ENCODE peak calls at places on chromosomes 1 and 21, in four cellular contexts. J is K562, A is GM12878, I is HepG2. W is an unnamed sample.

GRCh38 chr1:185045793-185046441 is 559 bp downstream of the RNF2 start:
- DNase-seq in J (peak; percentile 74), I (no peak), A (no peak), W (peak; percentile 59)

GRCh38 chr1:150072959-150073358 is 5.4 kb downstream of the VPS45 start:
- DNase-seq in I (no peak), J (no peak), A (no peak), W (no peak)

GRCh38 chr1:5637171-5637570 is 355.1 kb downstream of the NPHP4 start:
- DNase-seq in J (peak; percentile 28), A (no peak), I (no peak), W (no peak)

GRCh38 chr1:153343040-153343681 is 5.5 kb downstream of the PGLYRP4 start:
- DNase-seq in I (no peak), J (no peak), A (no peak), W (no peak)

GRCh38 chr1:25481625-25482024 is 50.9 kb downstream of the MACO1 start:
- DNase-seq in J (no peak), A (no peak), I (no peak), W (no peak)

GRCh38 chr1:183655562-183656075 is 2.5 kb upstream of the APOBEC4 start:
- DNase-seq in I (peak; percentile 67), A (peak; percentile 61), J (peak; percentile 84), W (peak; percentile 85)

GRCh38 chr1:203746281-203746680 is 18.7 kb upstream of the LAX1 start:
- DNase-seq in J (no peak), I (no peak), A (no peak), W (no peak)

GRCh38 chr1:15696956-15697521 is 12.9 kb downstream of the PLEKHM2 start:
- DNase-seq in J (no peak), I (no peak), A (peak; percentile 93), W (no peak)

GRCh38 chr1:185401019-185401418 is 84.0 kb upstream of the IVNS1ABP start:
- DNase-seq in J (no peak), I (no peak), A (no peak), W (peak; percentile 53)

GRCh38 chr1:46622341-46622740 is 5.7 kb upstream of the MOB3C start:
- DNase-seq in I (peak; percentile 31), J (peak; percentile 69), A (no peak), W (peak; percentile 59)

GRCh38 chr1:235999259-235999925 is 65.5 kb downstream of the NID1 start:
- DNase-seq in I (no peak), A (peak; percentile 96), J (no peak), W (no peak)

GRCh38 chr1:226912587-226913176 is 27.4 kb upstream of the COQ8A start:
- DNase-seq in A (peak; percentile 19), I (peak; percentile 76), J (peak; percentile 68), W (peak; percentile 84)

GRCh38 chr21:33317226-33317625 is 7.5 kb upstream of the IFNAR1 start:
- DNase-seq in A (no peak), I (no peak), J (no peak), W (no peak)

GRCh38 chr1:201009967-201010645 is 13.4 kb downstream of the KIF21B start:
- DNase-seq in I (no peak), A (no peak), J (no peak), W (peak; percentile 49)

GRCh38 chr1:192936313-192937018 is 122.7 kb downstream of the UCHL5 start:
- DNase-seq in A (no peak), I (no peak), J (no peak), W (no peak)
- TF ChIP-seq CBFB in A (no peak), I (no peak), J (no peak), W (no peak)

GRCh38 chr21:46097826-46098286 is at the start of gene COL6A2:
- DNase-seq in A (no peak), I (no peak), J (peak; percentile 93), W (peak; percentile 77)
- TF ChIP-seq CBFB in A (no peak), I (no peak), J (no peak), W (no peak)

DNA sequence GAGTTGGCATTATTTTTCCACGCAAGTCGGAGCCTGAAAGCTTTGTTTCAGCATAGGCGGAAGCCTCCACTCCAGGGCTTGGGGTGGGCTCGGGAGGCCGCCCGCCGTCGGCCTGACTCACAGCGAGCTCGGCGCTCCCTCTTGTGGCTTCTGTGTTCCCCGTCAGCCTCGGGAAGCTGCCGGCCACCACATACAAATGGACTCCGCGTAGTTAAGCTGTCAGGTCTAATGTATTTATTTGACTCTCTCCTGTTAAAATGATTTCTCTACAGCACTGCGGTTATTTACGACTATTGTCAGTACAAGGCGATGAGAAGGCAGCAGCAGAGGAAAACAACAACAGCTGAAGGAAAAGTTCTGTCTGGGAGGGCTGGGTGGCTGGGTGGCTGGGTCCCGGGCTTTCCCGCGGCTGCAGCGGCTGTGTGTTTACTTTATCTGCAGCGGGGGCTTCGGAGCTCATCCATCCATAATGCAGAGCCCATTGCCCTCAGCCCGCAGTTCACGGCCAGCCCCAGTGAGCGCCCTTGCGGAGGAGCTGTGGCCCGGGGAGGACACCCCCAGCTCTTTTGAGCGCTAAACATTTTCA is 375.7 kb upstream of the CAMK1G start:
- DNase-seq in I (peak; percentile 24), A (no peak), J (peak; percentile 38), W (peak; percentile 83)
- TF ChIP-seq CBFB in I (no peak), A (no peak), J (no peak), W (no peak)

GRCh38 chr1:40291293-40291692 is 25.8 kb downstream of the COL9A2 start:
- DNase-seq in A (no peak), J (no peak), I (no peak), W (no peak)
- TF ChIP-seq CBFB in A (no peak), J (no peak), I (no peak), W (no peak)

GRCh38 chr1:104018922-104019674 is 269.4 kb downstream of the AMY1C start:
- DNase-seq in A (no peak), I (no peak), J (no peak), W (peak; percentile 15)

GRCh38 chr1:104019675-104020049 is 270.0 kb downstream of the AMY1C start:
- DNase-seq in I (no peak), A (no peak), J (no peak), W (no peak)
- TF ChIP-seq CBFB in I (no peak), A (no peak), J (no peak), W (no peak)

GRCh38 chr21:46634966-46635323 is 529 bp upstream of the PRMT2 start:
- DNase-seq in J (no peak), A (peak; percentile 16), I (peak; percentile 70), W (peak; percentile 61)
- TF ChIP-seq CBFB in J (no peak), A (no peak), I (no peak), W (no peak)

GRCh38 chr1:100036718-100037664 is 67.2 kb downstream of the SLC35A3 start:
- DNase-seq in I (peak; percentile 48), A (no peak), J (no peak), W (no peak)

GRCh38 chr1:100038401-100039306 is 68.9 kb downstream of the SLC35A3 start:
- DNase-seq in I (peak; percentile 35), A (no peak), J (peak; percentile 73), W (peak; percentile 52)

GRCh38 chr1:100035214-100035613 is 65.4 kb downstream of the SLC35A3 start:
- DNase-seq in A (no peak), I (no peak), J (no peak), W (no peak)

GRCh38 chr1:100037665-100038400 is 68.0 kb downstream of the SLC35A3 start:
- DNase-seq in I (peak; percentile 57), J (peak; percentile 90), A (peak; percentile 53), W (peak; percentile 81)

GRCh38 chr1:100034465-100034864 is 64.7 kb downstream of the SLC35A3 start:
- DNase-seq in I (peak; percentile 41), J (no peak), A (no peak), W (no peak)
- TF ChIP-seq CBFB in I (no peak), J (no peak), A (no peak), W (no peak)

DNA sequence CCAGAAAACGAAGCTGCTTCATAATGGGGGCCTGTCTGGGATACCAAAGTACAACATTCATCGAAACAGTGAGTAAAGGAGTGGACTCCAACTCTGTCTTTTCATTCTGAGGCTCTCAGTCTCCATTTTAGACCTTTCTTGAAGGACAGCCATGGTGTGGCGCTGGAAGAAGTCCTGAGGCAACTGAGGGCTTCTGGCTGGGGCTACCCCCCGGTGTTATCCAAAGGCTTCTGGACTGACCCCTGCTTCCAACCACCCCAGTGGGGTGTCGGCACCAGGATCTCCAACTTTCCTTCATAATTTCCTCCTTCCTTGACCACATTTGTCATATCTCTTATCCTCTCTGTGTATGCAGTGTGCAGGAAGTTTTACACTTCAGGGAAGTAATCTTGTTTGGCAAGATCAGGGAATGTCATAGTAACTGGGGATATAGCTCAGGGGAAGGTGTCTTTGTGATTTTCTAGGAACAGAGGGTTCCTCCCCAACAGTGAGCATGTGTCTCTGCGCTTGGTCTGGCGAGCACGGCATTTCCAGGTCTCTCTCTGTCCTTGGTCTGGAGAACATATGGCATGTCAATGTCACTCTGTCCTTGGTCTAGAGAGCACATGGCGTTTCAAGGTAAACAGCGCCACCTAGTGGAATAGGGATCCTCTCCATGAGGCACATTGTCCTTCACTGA is 19.4 kb upstream of the BSDC1 start:
- DNase-seq in I (peak; percentile 83), A (peak; percentile 48), J (peak; percentile 80), W (peak; percentile 60)
- TF ChIP-seq CBFB in I (peak; percentile 30), A (no peak), J (no peak), W (no peak)

GRCh38 chr1:219772265-219773036 is 155.9 kb downstream of the SLC30A10 start:
- DNase-seq in I (no peak), J (no peak), A (no peak), W (no peak)
- TF ChIP-seq CBFB in I (no peak), J (no peak), A (no peak), W (no peak)

GRCh38 chr21:44267655-44268142 is 6.0 kb upstream of the DNMT3L start:
- DNase-seq in A (peak; percentile 5), I (peak; percentile 35), J (peak; percentile 58), W (peak; percentile 66)
- TF ChIP-seq CBFB in A (no peak), I (no peak), J (no peak), W (no peak)

W was measured in WTC11.